ENCODE peak calls at places on chromosomes 2 and 18, in ten cellular contexts. C is astrocyte; J is body of pancreas; Y is progenitor cell of endocrine pancreas; A is cerebellum; D is cardiac muscle cell; M is posterior vena cava; W is stimulated activated CD4-positive, alpha-beta T cell treated with anti-CD3 and anti-CD28 coated beads, Interleukin-12 subunit alpha, Interleukin-12 subunit beta, amount 100 ng/mL, for 48 hours; U is activated T-cell treated with anti-CD3 and anti-CD28 coated beads, Interleukin-2, amount 50 U/mL, for 24 hours; S is T-cell. T is an unnamed sample.
A peak's percentile ranks its signal among the peaks of the same experiment; 100 is the strongest.

GRCh38 chr2:35035883-35036282 is 1319.7 kb upstream of the CRIM1 start:
- DNase-seq in M (no peak), W (no peak), C (no peak), Y (no peak), U (no peak), J (peak; percentile 40), D (peak; percentile 1), S (no peak), A (no peak), T (no peak)

GRCh38 chr2:109604597-109604996 is 9.2 kb downstream of the SEPTIN10 start:
- DNase-seq in C (peak; percentile 80), U (no peak), Y (no peak), S (no peak), M (no peak), D (no peak), W (no peak), A (no peak), J (no peak), T (no peak)

GRCh38 chr2:162062559-162062958 is 11.5 kb downstream of the DPP4 start:
- DNase-seq in J (no peak), D (no peak), W (no peak), M (no peak), C (no peak), Y (no peak), U (no peak), S (no peak), A (no peak), T (no peak)

GRCh38 chr2:166240387-166241313 is 112.8 kb upstream of the SCN1A start:
- DNase-seq in U (no peak), C (peak; percentile 13), A (no peak), J (no peak), S (no peak), W (no peak), D (no peak), Y (no peak), M (no peak), T (no peak)

GRCh38 chr2:10863837-10864236 is 47.9 kb upstream of the KCNF1 start:
- DNase-seq in J (peak; percentile 43), Y (no peak), C (peak; percentile 9), D (no peak), U (no peak), W (no peak), S (no peak), M (no peak), A (no peak), T (no peak)

GRCh38 chr2:152335851-152336102 is 803 bp downstream of the FMNL2 start:
- DNase-seq in C (no peak), U (peak; percentile 33), M (no peak), S (no peak), Y (no peak), J (peak; percentile 4), W (no peak), D (no peak), A (no peak), T (no peak)

GRCh38 chr18:32661486-32662299 is 111.1 kb downstream of the KLHL14 start:
- DNase-seq in U (no peak), J (no peak), D (no peak), M (no peak), C (peak; percentile 54), W (no peak), A (no peak), S (no peak), Y (no peak), T (no peak)

GRCh38 chr2:66665124-66665984 is 230.4 kb downstream of the MEIS1 start:
- DNase-seq in S (no peak), J (no peak), M (no peak), A (no peak), D (no peak), W (no peak), U (no peak), Y (no peak), C (peak; percentile 4), T (no peak)

GRCh38 chr2:102251042-102251848 is 60.1 kb upstream of the IL1RL1 start:
- DNase-seq in Y (no peak), A (no peak), M (peak; percentile 91), S (peak; percentile 50), D (peak; percentile 54), C (peak; percentile 14), U (peak; percentile 78), J (peak; percentile 48), W (no peak), T (no peak)

GRCh38 chr2:176891857-176892256 is 320.7 kb upstream of the HNRNPA3 start:
- DNase-seq in C (no peak), A (no peak), M (no peak), D (no peak), J (no peak), U (no peak), Y (no peak), S (no peak), W (no peak), T (no peak)

GRCh38 chr2:110872521-110872920 is 140.1 kb downstream of the ACOXL start:
- DNase-seq in M (no peak), U (no peak), C (no peak), J (no peak), Y (no peak), W (no peak), D (no peak), S (no peak), A (no peak), T (no peak)

GRCh38 chr18:67661555-67661954 is 145.0 kb upstream of the DSEL start:
- DNase-seq in D (no peak), Y (no peak), J (no peak), W (no peak), M (no peak), C (no peak), U (no peak), A (no peak), S (no peak), T (no peak)

GRCh38 chr2:121253021-121253673 is 31.9 kb downstream of the TFCP2L1 start:
- DNase-seq in Y (no peak), M (peak; percentile 49), A (no peak), U (no peak), D (no peak), C (no peak), J (no peak), S (no peak), W (no peak), T (no peak)

GRCh38 chr2:144965172-144965571 is 445.3 kb upstream of the ZEB2 start:
- DNase-seq in C (no peak), U (no peak), J (no peak), W (no peak), A (no peak), S (no peak), M (no peak), Y (no peak), D (no peak), T (no peak)

GRCh38 chr18:25010623-25011374 is 341.2 kb downstream of the ZNF521 start:
- DNase-seq in S (no peak), A (no peak), M (no peak), D (no peak), J (no peak), C (no peak), W (no peak), Y (no peak), U (no peak), T (no peak)

GRCh38 chr2:120219766-120220165 is 3.4 kb downstream of the TMEM185B start:
- DNase-seq in D (no peak), C (no peak), S (no peak), Y (no peak), U (no peak), A (no peak), W (no peak), J (no peak), M (peak; percentile 41), T (no peak)

GRCh38 chr2:219205165-219205538 is 1.4 kb upstream of the ZFAND2B start:
- DNase-seq in W (no peak), S (no peak), Y (no peak), A (no peak), M (no peak), D (no peak), C (no peak), J (no peak), U (no peak), T (no peak)